ENCODE peak calls at places on chromosomes 6 and 20, in four cellular contexts. One of them, this sample, is unnamed.

GRCh38 chr20:3218307-3218988 is 9.2 kb downstream of the ITPA start:
- DNase-seq in stimulated activated CD4-positive, alpha-beta T cell treated with anti-CD3 and anti-CD28 coated beads, Interleukin-4, amount 100 ng/mL, for 1 hour: peak
- DNase-seq in NCI-H1105 treated with DMSO at 0.1 percent for 48 hours: no peak
- DNase-seq in AG08396: peak
- DNase-seq in this sample: peak

GRCh38 chr6:22892452-22892851 is 323.1 kb downstream of the HDGFL1 start:
- DNase-seq in stimulated activated CD4-positive, alpha-beta T cell treated with anti-CD3 and anti-CD28 coated beads, Interleukin-4, amount 100 ng/mL, for 1 hour: no peak
- DNase-seq in NCI-H1105 treated with DMSO at 0.1 percent for 48 hours: no peak
- DNase-seq in AG08396: peak
- DNase-seq in this sample: no peak

GRCh38 chr6:114195736-114196403 is 147.0 kb downstream of the HS3ST5 start:
- DNase-seq in stimulated activated CD4-positive, alpha-beta T cell treated with anti-CD3 and anti-CD28 coated beads, Interleukin-4, amount 100 ng/mL, for 1 hour: no peak
- DNase-seq in NCI-H1105 treated with DMSO at 0.1 percent for 48 hours: no peak
- DNase-seq in AG08396: no peak
- DNase-seq in this sample: no peak

GRCh38 chr6:14276667-14277404 is 159.3 kb downstream of the CD83 start:
- DNase-seq in stimulated activated CD4-positive, alpha-beta T cell treated with anti-CD3 and anti-CD28 coated beads, Interleukin-4, amount 100 ng/mL, for 1 hour: no peak
- DNase-seq in NCI-H1105 treated with DMSO at 0.1 percent for 48 hours: no peak
- DNase-seq in AG08396: peak
- DNase-seq in this sample: peak

GRCh38 chr6:24228681-24229255 is 102.8 kb downstream of the NRSN1 start:
- DNase-seq in stimulated activated CD4-positive, alpha-beta T cell treated with anti-CD3 and anti-CD28 coated beads, Interleukin-4, amount 100 ng/mL, for 1 hour: no peak
- DNase-seq in NCI-H1105 treated with DMSO at 0.1 percent for 48 hours: no peak
- DNase-seq in AG08396: no peak
- DNase-seq in this sample: no peak

GRCh38 chr20:34579191-34579661 is 20.7 kb downstream of the MAP1LC3A start:
- DNase-seq in stimulated activated CD4-positive, alpha-beta T cell treated with anti-CD3 and anti-CD28 coated beads, Interleukin-4, amount 100 ng/mL, for 1 hour: no peak
- DNase-seq in NCI-H1105 treated with DMSO at 0.1 percent for 48 hours: peak
- DNase-seq in AG08396: peak
- DNase-seq in this sample: no peak

GRCh38 chr6:73109659-73110058 is 115.6 kb downstream of the KHDC1L start:
- DNase-seq in stimulated activated CD4-positive, alpha-beta T cell treated with anti-CD3 and anti-CD28 coated beads, Interleukin-4, amount 100 ng/mL, for 1 hour: no peak
- DNase-seq in NCI-H1105 treated with DMSO at 0.1 percent for 48 hours: no peak
- DNase-seq in AG08396: no peak
- DNase-seq in this sample: no peak

GRCh38 chr6:83467620-83468036 is 36.8 kb upstream of the ME1 start:
- DNase-seq in stimulated activated CD4-positive, alpha-beta T cell treated with anti-CD3 and anti-CD28 coated beads, Interleukin-4, amount 100 ng/mL, for 1 hour: no peak
- DNase-seq in NCI-H1105 treated with DMSO at 0.1 percent for 48 hours: no peak
- DNase-seq in AG08396: no peak
- DNase-seq in this sample: no peak

GRCh38 chr6:20319520-20320357 is 81.9 kb upstream of the E2F3 start:
- DNase-seq in stimulated activated CD4-positive, alpha-beta T cell treated with anti-CD3 and anti-CD28 coated beads, Interleukin-4, amount 100 ng/mL, for 1 hour: peak
- DNase-seq in NCI-H1105 treated with DMSO at 0.1 percent for 48 hours: no peak
- DNase-seq in AG08396: no peak
- DNase-seq in this sample: peak

GRCh38 chr6:36050947-36051710 is 23.5 kb downstream of the MAPK14 start:
- DNase-seq in stimulated activated CD4-positive, alpha-beta T cell treated with anti-CD3 and anti-CD28 coated beads, Interleukin-4, amount 100 ng/mL, for 1 hour: no peak
- DNase-seq in NCI-H1105 treated with DMSO at 0.1 percent for 48 hours: no peak
- DNase-seq in AG08396: no peak
- DNase-seq in this sample: no peak

GRCh38 chr20:25858495-25859425 is 162.1 kb upstream of the ZNF337 start:
- DNase-seq in stimulated activated CD4-positive, alpha-beta T cell treated with anti-CD3 and anti-CD28 coated beads, Interleukin-4, amount 100 ng/mL, for 1 hour: no peak
- DNase-seq in NCI-H1105 treated with DMSO at 0.1 percent for 48 hours: no peak
- DNase-seq in AG08396: no peak
- DNase-seq in this sample: no peak

GRCh38 chr20:49464556-49464955 is 17.9 kb downstream of the KCNB1 start:
- DNase-seq in stimulated activated CD4-positive, alpha-beta T cell treated with anti-CD3 and anti-CD28 coated beads, Interleukin-4, amount 100 ng/mL, for 1 hour: no peak
- DNase-seq in NCI-H1105 treated with DMSO at 0.1 percent for 48 hours: no peak
- DNase-seq in AG08396: no peak
- DNase-seq in this sample: no peak

GRCh38 chr20:57179265-57179664 is 87.2 kb downstream of the BMP7 start:
- DNase-seq in stimulated activated CD4-positive, alpha-beta T cell treated with anti-CD3 and anti-CD28 coated beads, Interleukin-4, amount 100 ng/mL, for 1 hour: no peak
- DNase-seq in NCI-H1105 treated with DMSO at 0.1 percent for 48 hours: no peak
- DNase-seq in AG08396: no peak
- DNase-seq in this sample: no peak

GRCh38 chr20:36217226-36217625 is 19.1 kb upstream of the AAR2 start:
- DNase-seq in stimulated activated CD4-positive, alpha-beta T cell treated with anti-CD3 and anti-CD28 coated beads, Interleukin-4, amount 100 ng/mL, for 1 hour: no peak
- DNase-seq in NCI-H1105 treated with DMSO at 0.1 percent for 48 hours: no peak
- DNase-seq in AG08396: no peak
- DNase-seq in this sample: no peak

GRCh38 chr6:71289039-71289801 is 609 bp downstream of the OGFRL1 start:
- DNase-seq in stimulated activated CD4-positive, alpha-beta T cell treated with anti-CD3 and anti-CD28 coated beads, Interleukin-4, amount 100 ng/mL, for 1 hour: peak
- DNase-seq in NCI-H1105 treated with DMSO at 0.1 percent for 48 hours: peak
- DNase-seq in AG08396: peak
- DNase-seq in this sample: no peak

GRCh38 chr20:62854121-62854520 is 7.5 kb downstream of the TCFL5 start:
- DNase-seq in stimulated activated CD4-positive, alpha-beta T cell treated with anti-CD3 and anti-CD28 coated beads, Interleukin-4, amount 100 ng/mL, for 1 hour: no peak
- DNase-seq in NCI-H1105 treated with DMSO at 0.1 percent for 48 hours: no peak
- DNase-seq in AG08396: no peak
- DNase-seq in this sample: no peak

GRCh38 chr6:160428069-160428430 is 79.9 kb downstream of the SLC22A3 start:
- DNase-seq in stimulated activated CD4-positive, alpha-beta T cell treated with anti-CD3 and anti-CD28 coated beads, Interleukin-4, amount 100 ng/mL, for 1 hour: no peak
- DNase-seq in NCI-H1105 treated with DMSO at 0.1 percent for 48 hours: peak
- DNase-seq in AG08396: no peak
- DNase-seq in this sample: no peak

GRCh38 chr6:1497593-1498105 is 108.3 kb downstream of the FOXF2 start:
- DNase-seq in stimulated activated CD4-positive, alpha-beta T cell treated with anti-CD3 and anti-CD28 coated beads, Interleukin-4, amount 100 ng/mL, for 1 hour: no peak
- DNase-seq in NCI-H1105 treated with DMSO at 0.1 percent for 48 hours: no peak
- DNase-seq in AG08396: no peak
- DNase-seq in this sample: no peak

GRCh38 chr6:130996635-130997034 is 66.4 kb downstream of the EPB41L2 start:
- DNase-seq in stimulated activated CD4-positive, alpha-beta T cell treated with anti-CD3 and anti-CD28 coated beads, Interleukin-4, amount 100 ng/mL, for 1 hour: no peak
- DNase-seq in NCI-H1105 treated with DMSO at 0.1 percent for 48 hours: no peak
- DNase-seq in AG08396: no peak
- DNase-seq in this sample: no peak

GRCh38 chr6:154319231-154319858 is 37.3 kb downstream of the IPCEF1 start:
- DNase-seq in stimulated activated CD4-positive, alpha-beta T cell treated with anti-CD3 and anti-CD28 coated beads, Interleukin-4, amount 100 ng/mL, for 1 hour: no peak
- DNase-seq in NCI-H1105 treated with DMSO at 0.1 percent for 48 hours: no peak
- DNase-seq in AG08396: peak
- DNase-seq in this sample: no peak

GRCh38 chr6:56798163-56798562 is 155.5 kb upstream of the DST start:
- DNase-seq in stimulated activated CD4-positive, alpha-beta T cell treated with anti-CD3 and anti-CD28 coated beads, Interleukin-4, amount 100 ng/mL, for 1 hour: no peak
- DNase-seq in NCI-H1105 treated with DMSO at 0.1 percent for 48 hours: no peak
- DNase-seq in AG08396: peak
- DNase-seq in this sample: no peak

GRCh38 chr6:158042245-158042798 is 60.7 kb downstream of the SYNJ2 start:
- DNase-seq in stimulated activated CD4-positive, alpha-beta T cell treated with anti-CD3 and anti-CD28 coated beads, Interleukin-4, amount 100 ng/mL, for 1 hour: no peak
- DNase-seq in NCI-H1105 treated with DMSO at 0.1 percent for 48 hours: no peak
- DNase-seq in AG08396: peak
- DNase-seq in this sample: no peak

GRCh38 chr20:54526801-54527200 is 51.4 kb downstream of the DOK5 start:
- DNase-seq in stimulated activated CD4-positive, alpha-beta T cell treated with anti-CD3 and anti-CD28 coated beads, Interleukin-4, amount 100 ng/mL, for 1 hour: no peak
- DNase-seq in NCI-H1105 treated with DMSO at 0.1 percent for 48 hours: no peak
- DNase-seq in AG08396: no peak
- DNase-seq in this sample: no peak